ENCODE peak calls at places on chromosomes 1 and 21, in eight cellular contexts. N is SK-N-SH, I is suprapubic skin, L is prostate gland, T is breast epithelium, E is transverse colon, Q is HCT116, G is stomach. W is an unnamed sample. For H3K4me1, the result is how much of the 10 kb centered on the place peaks cover.

GRCh38 chr1:3837685-3838084 is 19.3 kb downstream of the CEP104 start:
- DNase-seq in T (no peak), N (no peak), Q (no peak), I (no peak), L (no peak), G (no peak), E (no peak), W (no peak)

GRCh38 chr1:241610056-241610815 is 29.9 kb downstream of the CHML start:
- DNase-seq in I (no peak), G (peak), N (peak), Q (no peak), L (peak), T (no peak), E (peak), W (no peak)

GRCh38 chr1:116474921-116475849 is 95.6 kb downstream of the CD58 start:
- DNase-seq in Q (no peak), G (peak), T (no peak), E (peak), I (no peak), N (no peak), L (no peak), W (no peak)

GRCh38 chr1:204878835-204879234 is 8.2 kb downstream of the NFASC start:
- DNase-seq in T (no peak), E (no peak), G (no peak), N (no peak), Q (no peak), L (no peak), I (no peak), W (no peak)

GRCh38 chr1:211734791-211735190 is 59.4 kb upstream of the NEK2 start:
- DNase-seq in E (peak), T (peak), G (peak), N (no peak), L (peak), I (no peak), Q (no peak), W (no peak)

GRCh38 chr1:1591452-1591851 is 8.5 kb downstream of the FNDC10 start:
- DNase-seq in I (no peak), E (no peak), Q (no peak), N (no peak), T (no peak), G (no peak), L (no peak), W (no peak)

GRCh38 chr1:205598841-205599666 is 32.8 kb downstream of the ELK4 start:
- DNase-seq in G (peak), E (peak), L (no peak), I (no peak), T (no peak), Q (no peak), N (no peak), W (peak)

GRCh38 chr21:34154878-34155277 is 81.5 kb downstream of the MRPS6 start:
- DNase-seq in E (no peak), T (no peak), Q (no peak), G (no peak), N (no peak), I (no peak), L (no peak), W (no peak)

GRCh38 chr1:167052389-167052788 is 37.8 kb downstream of the GPA33 start:
- DNase-seq in E (no peak), Q (peak), G (no peak), N (peak), L (no peak), T (no peak), I (no peak), W (peak)

GRCh38 chr21:24895885-24896734 is 711.2 kb downstream of the MRPL39 start:
- DNase-seq in Q (no peak), I (no peak), G (peak), T (no peak), L (peak), E (peak), N (peak), W (no peak)

GRCh38 chr1:91768120-91768519 is 117.8 kb downstream of the TGFBR3 start:
- DNase-seq in T (no peak), L (no peak), I (no peak), G (no peak), Q (no peak), N (no peak), E (no peak), W (no peak)

GRCh38 chr1:160576430-160576829 is 2.9 kb downstream of the CD84 start:
- DNase-seq in Q (no peak), G (no peak), T (no peak), I (no peak), L (no peak), N (no peak), E (no peak), W (no peak)

GRCh38 chr1:81042225-81042624 is 758.5 kb upstream of the ADGRL2 start:
- DNase-seq in T (no peak), L (no peak), Q (no peak), N (no peak), E (no peak), G (no peak), I (no peak), W (no peak)

GRCh38 chr1:30287976-30288375 is 435.4 kb downstream of the MATN1 start:
- DNase-seq in E (no peak), I (no peak), T (no peak), G (no peak), Q (no peak), N (no peak), L (no peak), W (peak)

GRCh38 chr1:172378109-172378755 is 42.3 kb upstream of the C1orf105 start:
- DNase-seq in E (no peak), G (no peak), N (no peak), L (no peak), T (no peak), Q (no peak), I (no peak), W (no peak)

GRCh38 chr1:56355918-56356317 is 223.4 kb downstream of the PLPP3 start:
- DNase-seq in T (no peak), I (no peak), N (no peak), E (no peak), L (no peak), Q (no peak), G (no peak), W (no peak)

GRCh38 chr1:147527941-147528936 is 13.1 kb upstream of the BCL9 start:
- DNase-seq in N (no peak), T (no peak), Q (no peak), G (no peak), E (no peak), L (no peak), I (no peak), W (no peak)

GRCh38 chr1:170214117-170214979 is 68.6 kb downstream of the NTMT2 start:
- DNase-seq in N (no peak), L (no peak), I (no peak), E (no peak), Q (no peak), T (no peak), G (no peak), W (no peak)

GRCh38 chr1:2468041-2468472 is 8.0 kb upstream of the PLCH2 start:
- DNase-seq in E (no peak), I (no peak), Q (no peak), T (no peak), L (no peak), G (no peak), N (peak), W (no peak)

GRCh38 chr1:158400901-158401300 is 1.6 kb upstream of the OR10T2 start:
- DNase-seq in G (no peak), L (no peak), I (no peak), T (no peak), E (no peak), N (no peak), Q (no peak), W (no peak)

GRCh38 chr1:201253906-201254624 is 29.2 kb upstream of the PKP1 start:
- DNase-seq in I (peak), Q (no peak), N (peak), T (no peak), G (no peak), L (no peak), E (no peak), W (peak)

GRCh38 chr21:38954450-38955059 is 148.8 kb downstream of the ETS2 start:
- DNase-seq in E (peak), L (no peak), T (no peak), I (no peak), Q (no peak), N (no peak), G (peak), W (no peak)

GRCh38 chr21:38956791-38957571 is 151.3 kb downstream of the ETS2 start:
- DNase-seq in N (no peak), L (no peak), E (peak), T (no peak), G (peak), Q (no peak), I (no peak), W (no peak)

GRCh38 chr21:38956006-38956405 is 150.3 kb downstream of the ETS2 start:
- DNase-seq in T (no peak), Q (no peak), N (no peak), L (no peak), I (no peak), G (no peak), E (no peak), W (no peak)

GRCh38 chr21:38953516-38953915 is 147.8 kb downstream of the ETS2 start:
- DNase-seq in G (no peak), L (no peak), Q (no peak), I (no peak), N (no peak), E (no peak), T (no peak), W (no peak)

DNA sequence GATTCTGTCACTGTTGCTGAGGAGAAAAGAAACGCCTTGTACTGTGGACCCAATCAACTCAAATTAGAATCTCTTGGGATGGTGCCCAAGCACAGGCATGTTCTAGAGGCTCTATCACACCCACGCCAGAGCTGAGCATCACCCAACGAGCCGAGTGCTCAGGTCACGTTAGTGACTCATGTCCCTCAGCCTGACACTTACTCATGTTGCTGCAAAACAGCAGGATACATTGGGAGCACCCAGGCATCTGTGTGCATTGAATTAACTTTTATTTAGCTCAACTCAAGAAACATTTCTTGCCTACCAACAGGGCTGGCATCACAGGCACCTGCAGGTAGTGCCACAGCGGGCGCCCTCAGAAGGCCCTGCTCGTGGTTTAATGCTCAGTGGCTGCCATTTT is 149.8 kb downstream of the ETS2 start:
- DNase-seq in L (no peak), N (no peak), E (peak), Q (no peak), T (no peak), G (peak), I (no peak), W (no peak)
- H3K4me1 ChIP-seq in L (under half), N (under half), E (under half), Q (under half), T (under half), G (under half), I (under half), W (under half)

DNA sequence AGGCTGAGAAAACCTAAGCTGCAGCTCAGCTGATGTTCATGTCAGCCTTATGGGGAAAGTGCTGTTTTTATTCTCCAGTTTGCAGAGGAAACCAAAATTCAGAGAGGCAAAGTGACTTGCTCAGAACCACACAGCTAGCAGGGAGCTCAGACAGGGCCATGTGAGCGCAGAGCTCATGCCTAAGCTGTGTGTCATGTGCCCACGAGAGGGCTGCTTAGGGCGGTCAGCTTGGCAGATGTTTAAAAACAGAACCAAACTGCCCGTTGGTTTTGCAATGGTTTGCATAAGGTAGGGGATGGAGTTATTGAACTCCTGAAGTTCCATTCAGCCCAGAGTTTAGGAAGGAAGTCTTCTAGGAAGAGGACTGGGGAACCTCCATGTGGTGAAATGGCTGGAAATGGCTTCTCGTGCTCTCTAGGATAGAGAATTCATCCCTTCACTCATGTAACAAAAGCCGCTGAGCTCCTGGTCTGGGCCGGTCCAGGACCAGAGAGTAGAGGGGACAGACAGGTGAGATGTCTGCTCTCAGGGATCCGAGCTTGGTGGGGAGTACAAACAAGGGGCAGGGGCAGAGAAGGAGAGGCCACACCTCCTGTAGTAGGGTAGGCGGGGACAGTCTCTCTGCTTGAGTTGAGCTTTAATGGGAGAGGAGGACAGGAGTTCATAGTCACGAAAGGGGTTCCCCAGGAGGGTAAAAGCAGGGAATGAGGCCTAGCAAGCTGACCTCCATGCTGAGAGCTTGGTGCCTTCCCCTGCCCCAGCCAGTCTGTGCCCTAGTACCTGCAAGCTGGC is 46.9 kb downstream of the ARHGEF10L start:
- DNase-seq in L (no peak), Q (no peak), G (no peak), I (no peak), T (no peak), N (no peak), E (no peak), W (no peak)
- TF ChIP-seq POLR2AphosphoS5 in L (no peak), Q (no peak), G (peak), I (peak), T (no peak), N (no peak), E (no peak), W (peak)

DNA sequence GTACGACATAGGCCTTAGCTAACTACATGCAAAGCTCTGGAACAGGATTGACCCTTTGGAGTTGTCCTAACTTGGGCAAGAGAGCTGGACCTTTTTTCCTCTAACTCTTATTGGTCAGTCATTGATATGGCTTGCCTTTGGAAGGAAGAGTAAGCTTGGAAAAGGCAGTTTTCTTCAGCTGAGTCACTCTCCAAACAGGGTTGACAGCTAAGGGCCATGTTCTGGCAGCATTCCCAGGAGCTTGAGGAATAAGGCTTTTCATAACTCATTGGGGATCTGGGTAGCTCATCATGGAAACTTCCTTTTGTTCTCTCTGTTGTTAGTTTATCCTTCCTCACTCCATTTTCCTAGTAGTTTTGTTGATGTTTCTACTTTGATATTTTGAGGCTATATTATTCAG is 14.5 kb upstream of the ERRFI1 start:
- DNase-seq in L (peak), G (peak), E (peak), Q (peak), T (peak), N (no peak), I (no peak), W (no peak)
- H3K27ac ChIP-seq in L (peak), G (peak), E (peak), Q (peak), T (peak), N (peak), I (no peak), W (peak)

GRCh38 chr1:19442150-19443096 is 42.9 kb downstream of the CAPZB start:
- DNase-seq in N (no peak), T (no peak), Q (no peak), L (no peak), G (no peak), I (no peak), E (no peak), W (no peak)
- H3K4me1 ChIP-seq in N (half or more), T (under half), Q (under half), L (under half), G (half or more), I (half or more), E (under half), W (half or more)

GRCh38 chr1:203628997-203629508 is 2.4 kb downstream of the ATP2B4 start:
- DNase-seq in Q (no peak), I (no peak), N (no peak), G (no peak), E (no peak), T (no peak), L (no peak), W (no peak)
- TF ChIP-seq POLR2AphosphoS5 in Q (no peak), I (no peak), N (no peak), G (no peak), E (no peak), T (no peak), L (no peak), W (no peak)

GRCh38 chr1:225509770-225510169 is 81.9 kb upstream of the LBR start:
- DNase-seq in I (no peak), N (no peak), Q (peak), G (no peak), L (no peak), T (no peak), E (no peak), W (no peak)

GRCh38 chr1:225506727-225507126 is 78.9 kb upstream of the LBR start:
- DNase-seq in I (no peak), Q (no peak), G (no peak), L (no peak), E (no peak), T (no peak), N (no peak), W (no peak)

GRCh38 chr1:225511828-225512381 is 84.1 kb upstream of the LBR start:
- DNase-seq in E (no peak), Q (no peak), T (no peak), L (no peak), I (no peak), N (no peak), G (no peak), W (no peak)

GRCh38 chr1:225509376-225509707 is 81.5 kb upstream of the LBR start:
- DNase-seq in Q (peak), T (no peak), N (no peak), L (no peak), I (no peak), G (no peak), E (no peak), W (no peak)

GRCh38 chr1:225508538-225509375 is 80.9 kb upstream of the LBR start:
- DNase-seq in Q (peak), E (no peak), G (peak), L (peak), I (no peak), T (no peak), N (no peak), W (no peak)
- H3K27ac ChIP-seq in Q (peak), E (peak), G (peak), L (peak), I (peak), T (peak), N (peak), W (peak)